ENCODE peak calls at places on chromosomes 4 and X, in five cellular contexts. W is mesendoderm, H is IMR-90, D is H9, I is neuronal stem cell. C is an unnamed sample.
A peak's percentile ranks its signal among the peaks of the same experiment; 100 is the strongest.

GRCh38 chr4:82401600-82401999 is 27.8 kb upstream of the HNRNPD start:
- DNase-seq in D (no peak), H (no peak), I (no peak), W (no peak), C (no peak)

GRCh38 chrX:136199365-136199764 is 51.8 kb downstream of the MAP7D3 start:
- DNase-seq in I (no peak), W (peak; percentile 14), H (peak; percentile 69), D (no peak), C (peak; percentile 62)

GRCh38 chrX:119606508-119607389 is 525 bp upstream of the NKRF start:
- DNase-seq in H (peak; percentile 49), I (no peak), W (no peak), D (no peak), C (no peak)

GRCh38 chrX:134679226-134679625 is 21.0 kb upstream of the PLAC1 start:
- DNase-seq in I (no peak), D (no peak), W (no peak), H (peak; percentile 48), C (peak; percentile 36)

GRCh38 chrX:50747471-50747900 is 66.5 kb downstream of the SHROOM4 start:
- DNase-seq in H (peak; percentile 45), D (no peak), I (peak; percentile 12), W (peak; percentile 13), C (peak; percentile 35)

GRCh38 chrX:115259238-115259875 is 25.5 kb upstream of the LRCH2 start:
- DNase-seq in H (no peak), D (no peak), W (peak; percentile 26), I (no peak), C (peak; percentile 58)

GRCh38 chr4:128107766-128108165 is 46.7 kb downstream of the LARP1B start:
- DNase-seq in D (no peak), I (no peak), H (peak; percentile 83), W (no peak), C (peak; percentile 29)

GRCh38 chr4:110193822-110194761 is 4.3 kb downstream of the ELOVL6 start:
- DNase-seq in W (peak; percentile 99), H (peak; percentile 97), I (peak; percentile 73), D (peak; percentile 95), C (peak; percentile 98)

GRCh38 chr4:123750044-123750443 is 353.4 kb downstream of the SPRY1 start:
- DNase-seq in I (peak; percentile 46), H (no peak), W (peak; percentile 91), D (peak; percentile 63), C (no peak)

GRCh38 chrX:38036471-38036870 is 30.1 kb downstream of the SYTL5 start:
- DNase-seq in D (no peak), H (peak; percentile 6), I (no peak), W (no peak), C (no peak)

GRCh38 chr4:2484993-2485392 is 16.1 kb downstream of the RNF4 start:
- DNase-seq in D (no peak), W (no peak), H (no peak), I (no peak), C (no peak)

GRCh38 chr4:37902738-37903693 is 12.1 kb downstream of the TBC1D1 start:
- DNase-seq in W (no peak), D (no peak), H (no peak), I (no peak), C (no peak)

GRCh38 chr4:84585276-84585675 is 2.3 kb downstream of the CDS1 start:
- DNase-seq in H (no peak), D (no peak), W (no peak), I (no peak), C (no peak)

GRCh38 chr4:84582302-84582987 is 482 bp upstream of the CDS1 start:
- DNase-seq in D (peak; percentile 99), I (peak; percentile 94), H (peak; percentile 22), W (peak; percentile 98), C (peak; percentile 65)

GRCh38 chr4:84583871-84584373 is 995 bp downstream of the CDS1 start:
- DNase-seq in D (no peak), W (no peak), H (no peak), I (no peak), C (peak; percentile 8)

GRCh38 chr4:84579410-84579791 is 3.5 kb upstream of the CDS1 start:
- DNase-seq in H (no peak), I (no peak), D (peak; percentile 67), W (peak; percentile 93), C (no peak)

DNA sequence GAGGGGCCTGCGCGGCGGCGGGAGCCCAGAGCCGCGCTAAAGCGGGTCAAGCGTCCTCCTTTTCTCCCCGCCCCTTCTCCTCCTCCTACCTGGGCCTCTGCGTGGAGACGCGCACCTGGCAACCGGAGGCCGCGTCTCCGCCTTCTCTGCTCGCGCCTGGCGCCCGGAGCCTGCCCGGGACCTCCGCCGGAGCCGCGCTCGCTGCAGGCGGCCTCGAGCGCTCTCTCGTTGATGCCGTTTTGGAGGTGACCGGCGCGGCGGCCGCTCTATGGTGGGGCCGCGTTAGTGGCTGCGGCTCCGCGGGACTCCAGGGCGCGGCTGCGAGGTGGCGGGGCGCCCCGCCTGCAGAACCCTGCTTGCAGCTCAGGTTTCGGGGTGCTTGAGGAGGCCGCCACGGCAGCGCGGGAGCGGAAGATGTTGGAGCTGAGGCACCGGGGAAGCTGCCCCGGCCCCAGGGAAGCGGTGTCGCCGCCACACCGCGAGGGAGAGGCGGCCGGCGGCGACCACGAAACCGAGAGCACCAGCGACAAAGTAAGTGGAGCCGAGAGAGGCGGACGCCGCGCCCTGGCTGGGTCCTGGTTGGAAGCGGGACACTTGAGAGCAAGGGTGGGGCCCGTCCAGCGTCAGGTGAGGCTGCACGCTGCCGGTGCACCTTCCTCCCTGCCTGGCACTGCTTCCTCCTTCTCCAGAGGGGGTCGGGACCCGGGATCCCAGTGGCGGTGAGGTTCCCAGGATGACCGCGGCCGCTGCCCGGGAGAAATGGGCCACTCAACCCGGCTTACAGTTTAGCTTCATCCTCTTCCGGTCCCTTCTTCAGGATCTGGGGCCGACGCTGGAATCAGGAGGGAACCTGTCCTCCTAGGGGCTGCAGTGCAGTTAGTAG is at the start of gene CDS1:
- DNase-seq in W (peak; percentile 76), H (no peak), I (no peak), D (peak; percentile 59), C (peak; percentile 3)
- H2AK5ac ChIP-seq in W (no peak within 1 kb of the TSS), H (no peak within 1 kb of the TSS), I (no peak within 1 kb of the TSS), D (no peak within 1 kb of the TSS), C (no peak within 1 kb of the TSS)

GRCh38 chr4:71635094-71635493 is 148.8 kb downstream of the GC start:
- DNase-seq in W (no peak), I (no peak), H (no peak), D (no peak), C (peak; percentile 4)

GRCh38 chr4:71634364-71634763 is 149.5 kb downstream of the GC start:
- DNase-seq in H (no peak), W (no peak), D (no peak), I (no peak), C (no peak)

GRCh38 chr4:71630783-71631182 is 153.1 kb downstream of the GC start:
- DNase-seq in W (no peak), D (no peak), H (no peak), I (no peak), C (no peak)
- H3K79me1 ChIP-seq in W (no peaks in the 10 kb centered on the region), D (no peaks in the 10 kb centered on the region), H (no peaks in the 10 kb centered on the region), I (no peaks in the 10 kb centered on the region), C (no peaks in the 10 kb centered on the region)

DNA sequence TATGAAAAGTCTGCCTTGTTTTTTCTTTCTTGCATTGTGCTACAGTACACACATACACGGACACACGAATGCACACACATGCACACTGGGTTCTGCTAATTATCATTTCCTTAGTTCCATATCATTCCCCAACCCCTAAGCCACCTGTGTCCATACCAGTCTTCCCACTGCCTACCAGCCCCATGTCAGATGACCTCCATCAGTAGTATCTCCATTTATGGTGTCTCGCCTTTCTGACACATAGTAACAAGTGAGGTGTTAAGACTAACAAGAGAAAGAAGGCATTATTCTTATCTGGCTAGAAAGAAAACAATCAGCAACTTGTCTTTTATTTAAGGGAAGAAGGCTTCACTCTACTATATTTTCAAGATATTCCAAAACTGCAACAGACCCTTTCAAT is 67.1 kb downstream of the SNCA start:
- DNase-seq in H (no peak), D (no peak), W (no peak), I (no peak), C (no peak)
- H3K23ac ChIP-seq in H (no peak overlapping the region), D (no peak overlapping the region), W (no peak overlapping the region), I (no peak overlapping the region), C (no peak overlapping the region)

GRCh38 chr4:152997235-152997735 is 61.2 kb downstream of the FHDC1 start:
- DNase-seq in H (no peak), W (no peak), D (no peak), I (no peak), C (no peak)

GRCh38 chr4:152998861-152999260 is 62.7 kb downstream of the FHDC1 start:
- DNase-seq in W (no peak), I (no peak), D (no peak), H (no peak), C (no peak)

GRCh38 chr4:152997771-152998487 is 61.8 kb downstream of the FHDC1 start:
- DNase-seq in D (no peak), W (no peak), I (no peak), H (peak; percentile 7), C (no peak)

GRCh38 chr4:152996101-152996500 is 60.0 kb downstream of the FHDC1 start:
- DNase-seq in W (no peak), H (no peak), I (no peak), D (no peak), C (no peak)

DNA sequence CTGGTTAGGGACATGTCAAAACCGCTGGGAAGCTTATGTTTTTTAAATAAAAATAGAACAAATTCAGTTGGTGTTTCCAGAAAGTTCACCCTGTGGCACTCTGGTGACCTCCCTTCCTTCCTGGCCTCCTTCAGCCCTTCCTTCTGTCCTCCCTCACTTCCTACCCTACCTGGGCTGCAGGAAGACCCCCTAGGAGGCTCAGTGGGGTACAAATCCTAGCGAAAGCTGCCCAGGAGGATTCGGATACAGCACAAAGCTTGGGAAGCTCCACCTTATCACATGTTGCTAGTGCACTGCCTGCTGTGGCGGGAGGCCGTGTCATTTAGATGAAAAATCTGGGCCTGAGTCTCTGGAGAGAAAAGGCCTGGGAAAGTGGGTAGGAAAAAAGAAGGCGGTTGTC is 60.5 kb downstream of the FHDC1 start:
- DNase-seq in W (no peak), D (no peak), H (no peak), I (no peak), C (no peak)
- H2AK5ac ChIP-seq in W (no peak overlapping the region), D (no peak overlapping the region), H (no peak overlapping the region), I (no peak overlapping the region), C (no peak overlapping the region)

C was measured in mesenchymal stem cell.